ENCODE peak calls at places on chromosome 15, in five cellular contexts. S, B, I, D and H are unnamed samples.

GRCh38 chr15:29534378-29534777 is 264.8 kb upstream of the NSMCE3 start:
- DNase-seq in S (no peak), B (no peak), I (peak), D (no peak), H (no peak)

GRCh38 chr15:42832577-42832976 is 88.0 kb downstream of the TTBK2 start:
- DNase-seq in S (no peak), B (no peak), I (peak), D (no peak), H (no peak)

GRCh38 chr15:74831813-74832495 is 5.5 kb downstream of the CPLX3 start:
- DNase-seq in S (no peak), B (no peak), I (no peak), D (no peak), H (no peak)

GRCh38 chr15:73956276-73957086 is 30.2 kb downstream of the LOXL1 start:
- DNase-seq in S (no peak), B (no peak), I (peak), D (peak), H (no peak)

GRCh38 chr15:58361291-58361759 is 70.5 kb upstream of the LIPC start:
- DNase-seq in S (no peak), B (no peak), I (peak), D (no peak), H (no peak)

GRCh38 chr15:40103864-40104271 is 4.8 kb downstream of the BMF start:
- DNase-seq in S (no peak), B (no peak), I (no peak), D (no peak), H (no peak)

GRCh38 chr15:41714291-41714690 is 54.1 kb downstream of the MGA start:
- DNase-seq in S (no peak), B (no peak), I (no peak), D (no peak), H (no peak)

GRCh38 chr15:101613130-101614000 is 38.8 kb downstream of the TM2D3 start:
- DNase-seq in S (no peak), B (peak), I (peak), D (no peak), H (peak)

GRCh38 chr15:89105147-89105546 is 16.9 kb downstream of the ABHD2 start:
- DNase-seq in S (no peak), B (no peak), I (peak), D (no peak), H (no peak)

GRCh38 chr15:73078722-73079121 is 26.5 kb downstream of the NEO1 start:
- DNase-seq in S (no peak), B (no peak), I (peak), D (no peak), H (no peak)

GRCh38 chr15:47415539-47415971 is 301.8 kb upstream of the SEMA6D start:
- DNase-seq in S (no peak), B (no peak), I (peak), D (no peak), H (no peak)